ENCODE peak calls at places on chromosomes 2 and 18, in five cellular contexts. One of them, this sample, is unnamed. For H3K36me3 and H3K9me3, the result is how much of the 10 kb centered on the place peaks cover.

GRCh38 chr2:41906325-41906700 is 141.5 kb upstream of the PKDCC start:
- DNase-seq in heart left ventricle: no peak
- DNase-seq in WERI-Rb-1: no peak
- DNase-seq in spleen: no peak
- DNase-seq in sigmoid colon: no peak
- DNase-seq in this sample: no peak

GRCh38 chr18:55380574-55380973 is 207.4 kb downstream of the TCF4 start:
- DNase-seq in heart left ventricle: no peak
- DNase-seq in WERI-Rb-1: no peak
- DNase-seq in spleen: no peak
- DNase-seq in sigmoid colon: no peak
- DNase-seq in this sample: no peak

GRCh38 chr18:71707400-71707799 is 836.7 kb downstream of the CBLN2 start:
- DNase-seq in heart left ventricle: no peak
- DNase-seq in WERI-Rb-1: no peak
- DNase-seq in spleen: no peak
- DNase-seq in sigmoid colon: no peak
- DNase-seq in this sample: no peak

GRCh38 chr18:32362484-32362883 is 108.2 kb downstream of the GAREM1 start:
- DNase-seq in heart left ventricle: no peak
- DNase-seq in WERI-Rb-1: no peak
- DNase-seq in spleen: no peak
- DNase-seq in sigmoid colon: no peak
- DNase-seq in this sample: no peak

GRCh38 chr2:9753276-9753600 is 90.0 kb upstream of the TAF1B start:
- DNase-seq in heart left ventricle: no peak
- DNase-seq in WERI-Rb-1: no peak
- DNase-seq in spleen: no peak
- DNase-seq in sigmoid colon: no peak
- DNase-seq in this sample: no peak

GRCh38 chr18:58313491-58314032 is 269.5 kb downstream of the NEDD4L start:
- DNase-seq in heart left ventricle: no peak
- DNase-seq in WERI-Rb-1: no peak
- DNase-seq in spleen: no peak
- DNase-seq in sigmoid colon: no peak
- DNase-seq in this sample: peak

GRCh38 chr18:49023938-49024341 is 73.2 kb upstream of the SMAD7 start:
- DNase-seq in heart left ventricle: no peak
- DNase-seq in WERI-Rb-1: no peak
- DNase-seq in spleen: peak
- DNase-seq in sigmoid colon: no peak
- DNase-seq in this sample: no peak

GRCh38 chr2:31286230-31286629 is 52.3 kb downstream of the EHD3 start:
- DNase-seq in heart left ventricle: no peak
- DNase-seq in WERI-Rb-1: no peak
- DNase-seq in spleen: no peak
- DNase-seq in sigmoid colon: no peak
- DNase-seq in this sample: no peak

GRCh38 chr2:214706986-214707385 is 102.5 kb downstream of the BARD1 start:
- DNase-seq in heart left ventricle: no peak
- DNase-seq in WERI-Rb-1: no peak
- DNase-seq in spleen: no peak
- DNase-seq in sigmoid colon: no peak
- DNase-seq in this sample: peak

GRCh38 chr2:181438298-181438697 is 18.9 kb upstream of the ITGA4 start:
- DNase-seq in heart left ventricle: no peak
- DNase-seq in WERI-Rb-1: peak
- DNase-seq in spleen: no peak
- DNase-seq in sigmoid colon: no peak
- DNase-seq in this sample: no peak

GRCh38 chr2:138137949-138138348 is 173.7 kb downstream of the HNMT start:
- DNase-seq in heart left ventricle: no peak
- DNase-seq in WERI-Rb-1: no peak
- DNase-seq in spleen: no peak
- DNase-seq in sigmoid colon: no peak
- DNase-seq in this sample: no peak

GRCh38 chr2:235492850-235493344 is 946 bp upstream of the AGAP1 start:
- DNase-seq in heart left ventricle: no peak
- DNase-seq in WERI-Rb-1: peak
- DNase-seq in spleen: no peak
- DNase-seq in sigmoid colon: no peak
- DNase-seq in this sample: no peak

GRCh38 chr2:196263181-196263747 is 91.9 kb upstream of the STK17B start:
- DNase-seq in heart left ventricle: no peak
- DNase-seq in WERI-Rb-1: no peak
- DNase-seq in spleen: no peak
- DNase-seq in sigmoid colon: no peak
- DNase-seq in this sample: peak

GRCh38 chr2:204886713-204887112 is 341.4 kb downstream of the PARD3B start:
- DNase-seq in heart left ventricle: no peak
- DNase-seq in WERI-Rb-1: no peak
- DNase-seq in spleen: no peak
- DNase-seq in sigmoid colon: no peak
- DNase-seq in this sample: no peak

GRCh38 chr2:156435725-156436476 is at the start of gene GPD2:
- DNase-seq in heart left ventricle: peak
- DNase-seq in WERI-Rb-1: peak
- DNase-seq in spleen: peak
- DNase-seq in sigmoid colon: peak
- DNase-seq in this sample: peak

GRCh38 chr2:239934571-239935171 is 90.5 kb downstream of the NDUFA10 start:
- DNase-seq in heart left ventricle: peak
- DNase-seq in WERI-Rb-1: peak
- DNase-seq in spleen: peak
- DNase-seq in sigmoid colon: peak
- DNase-seq in this sample: peak

GRCh38 chr2:240983361-240983995 is 14.9 kb upstream of the SNED1 start:
- DNase-seq in heart left ventricle: peak
- DNase-seq in WERI-Rb-1: peak
- DNase-seq in spleen: peak
- DNase-seq in sigmoid colon: peak
- DNase-seq in this sample: peak

GRCh38 chr2:33441235-33441810 is 35.1 kb upstream of the RASGRP3 start:
- DNase-seq in heart left ventricle: no peak
- DNase-seq in WERI-Rb-1: peak
- DNase-seq in spleen: no peak
- DNase-seq in sigmoid colon: peak
- DNase-seq in this sample: peak

GRCh38 chr2:140440815-140441214 is 1660.6 kb upstream of the NXPH2 start:
- DNase-seq in heart left ventricle: no peak
- DNase-seq in WERI-Rb-1: no peak
- DNase-seq in spleen: no peak
- DNase-seq in sigmoid colon: no peak
- DNase-seq in this sample: no peak

GRCh38 chr2:68936889-68937288 is 15.8 kb downstream of the GKN2 start:
- DNase-seq in heart left ventricle: no peak
- DNase-seq in WERI-Rb-1: no peak
- DNase-seq in spleen: no peak
- DNase-seq in sigmoid colon: no peak
- DNase-seq in this sample: no peak

GRCh38 chr2:222993920-222994650 is 57.9 kb upstream of the KCNE4 start:
- DNase-seq in heart left ventricle: peak
- DNase-seq in WERI-Rb-1: no peak
- DNase-seq in spleen: no peak
- DNase-seq in sigmoid colon: peak
- DNase-seq in this sample: peak

GRCh38 chr2:43400508-43400907 is 174.1 kb upstream of the ZFP36L2 start:
- DNase-seq in heart left ventricle: no peak
- DNase-seq in WERI-Rb-1: no peak
- DNase-seq in spleen: no peak
- DNase-seq in sigmoid colon: no peak
- DNase-seq in this sample: no peak

GRCh38 chr2:126482582-126483464 is 173.1 kb upstream of the GYPC start:
- DNase-seq in heart left ventricle: no peak
- DNase-seq in WERI-Rb-1: peak
- DNase-seq in spleen: no peak
- DNase-seq in sigmoid colon: no peak
- DNase-seq in this sample: peak

GRCh38 chr2:29562896-29563295 is 358.5 kb downstream of the ALK start:
- DNase-seq in heart left ventricle: no peak
- DNase-seq in WERI-Rb-1: no peak
- DNase-seq in spleen: no peak
- DNase-seq in sigmoid colon: no peak
- DNase-seq in this sample: no peak

GRCh38 chr2:11813951-11814350 is 67.5 kb downstream of the LPIN1 start:
- DNase-seq in heart left ventricle: no peak
- DNase-seq in WERI-Rb-1: no peak
- DNase-seq in spleen: no peak
- DNase-seq in sigmoid colon: no peak
- DNase-seq in this sample: no peak

GRCh38 chr2:79219383-79219988 is 59.9 kb upstream of the REG3A start:
- DNase-seq in heart left ventricle: no peak
- DNase-seq in WERI-Rb-1: peak
- DNase-seq in spleen: no peak
- DNase-seq in sigmoid colon: no peak
- DNase-seq in this sample: peak

GRCh38 chr2:173999272-173999671 is 34.1 kb upstream of the SP3 start:
- DNase-seq in heart left ventricle: no peak
- DNase-seq in WERI-Rb-1: no peak
- DNase-seq in spleen: no peak
- DNase-seq in sigmoid colon: peak
- DNase-seq in this sample: no peak

GRCh38 chr2:72000110-72000509 is 147.6 kb downstream of the CYP26B1 start:
- DNase-seq in heart left ventricle: no peak
- DNase-seq in WERI-Rb-1: no peak
- DNase-seq in spleen: no peak
- DNase-seq in sigmoid colon: no peak
- DNase-seq in this sample: no peak

GRCh38 chr2:176085120-176085788 is 1.5 kb upstream of the EVX2 start:
- DNase-seq in heart left ventricle: no peak
- DNase-seq in WERI-Rb-1: no peak
- DNase-seq in spleen: no peak
- DNase-seq in sigmoid colon: no peak
- DNase-seq in this sample: no peak

GRCh38 chr2:113136828-113137775 is 9.7 kb downstream of the IL1RN start:
- DNase-seq in heart left ventricle: no peak
- DNase-seq in WERI-Rb-1: peak
- DNase-seq in spleen: no peak
- DNase-seq in sigmoid colon: no peak
- DNase-seq in this sample: peak

GRCh38 chr2:72548081-72548764 is 277.6 kb downstream of the EXOC6B start:
- DNase-seq in heart left ventricle: no peak
- DNase-seq in WERI-Rb-1: no peak
- DNase-seq in spleen: no peak
- DNase-seq in sigmoid colon: no peak
- DNase-seq in this sample: no peak

GRCh38 chr18:22831441-22831904 is 101.7 kb upstream of the RBBP8 start:
- DNase-seq in heart left ventricle: no peak
- DNase-seq in WERI-Rb-1: no peak
- DNase-seq in spleen: no peak
- DNase-seq in sigmoid colon: no peak
- DNase-seq in this sample: no peak

GRCh38 chr2:64296695-64297346 is 152.6 kb upstream of the PELI1 start:
- DNase-seq in heart left ventricle: no peak
- DNase-seq in WERI-Rb-1: no peak
- DNase-seq in spleen: no peak
- DNase-seq in sigmoid colon: no peak
- DNase-seq in this sample: no peak

GRCh38 chr2:64296150-64296500 is 151.9 kb upstream of the PELI1 start:
- DNase-seq in heart left ventricle: no peak
- DNase-seq in WERI-Rb-1: peak
- DNase-seq in spleen: no peak
- DNase-seq in sigmoid colon: no peak
- DNase-seq in this sample: peak

GRCh38 chr2:64295326-64296149 is 151.3 kb upstream of the PELI1 start:
- DNase-seq in heart left ventricle: no peak
- DNase-seq in WERI-Rb-1: no peak
- DNase-seq in spleen: no peak
- DNase-seq in sigmoid colon: no peak
- DNase-seq in this sample: no peak

GRCh38 chr2:64298161-64298560 is 153.9 kb upstream of the PELI1 start:
- DNase-seq in heart left ventricle: no peak
- DNase-seq in WERI-Rb-1: no peak
- DNase-seq in spleen: no peak
- DNase-seq in sigmoid colon: no peak
- DNase-seq in this sample: no peak
- TF ChIP-seq CTCF in heart left ventricle: no peak
- TF ChIP-seq CTCF in WERI-Rb-1: no peak
- TF ChIP-seq CTCF in spleen: no peak
- TF ChIP-seq CTCF in sigmoid colon: no peak
- TF ChIP-seq CTCF in this sample: no peak

DNA sequence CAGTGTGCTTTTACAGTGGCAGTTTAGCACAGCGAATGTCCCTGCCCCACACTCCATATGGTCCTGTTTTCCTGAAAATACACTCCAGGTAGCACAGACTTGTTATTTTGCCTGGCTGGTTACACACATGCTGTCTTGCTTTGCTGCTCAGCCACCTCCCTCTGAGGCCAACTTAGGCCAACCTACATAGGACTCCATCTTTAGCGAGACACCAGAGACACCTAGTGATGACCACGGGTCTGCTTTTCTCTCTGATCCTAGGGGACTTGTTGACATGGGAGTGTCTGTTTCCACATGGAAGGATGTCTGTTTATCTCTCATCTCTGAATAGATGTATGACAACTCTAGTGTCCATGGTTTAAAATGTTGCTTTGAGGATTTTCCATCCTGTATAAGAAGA is 43.3 kb downstream of the PLEKHB2 start:
- DNase-seq in heart left ventricle: no peak
- DNase-seq in WERI-Rb-1: peak
- DNase-seq in spleen: no peak
- DNase-seq in sigmoid colon: no peak
- DNase-seq in this sample: peak
- H3K36me3 ChIP-seq in heart left ventricle: half or more
- H3K36me3 ChIP-seq in WERI-Rb-1: under half
- H3K36me3 ChIP-seq in spleen: half or more
- H3K36me3 ChIP-seq in sigmoid colon: under half
- H3K36me3 ChIP-seq in this sample: under half

GRCh38 chr18:10300739-10301138 is 153.7 kb upstream of the APCDD1 start:
- DNase-seq in heart left ventricle: no peak
- DNase-seq in WERI-Rb-1: no peak
- DNase-seq in spleen: no peak
- DNase-seq in sigmoid colon: no peak
- DNase-seq in this sample: no peak
- H3K9me3 ChIP-seq in heart left ventricle: under half
- H3K9me3 ChIP-seq in WERI-Rb-1: under half
- H3K9me3 ChIP-seq in spleen: under half
- H3K9me3 ChIP-seq in sigmoid colon: under half
- H3K9me3 ChIP-seq in this sample: under half

GRCh38 chr2:178909507-178909906 is 102.3 kb upstream of the TTN start:
- DNase-seq in heart left ventricle: no peak
- DNase-seq in WERI-Rb-1: no peak
- DNase-seq in spleen: no peak
- DNase-seq in sigmoid colon: no peak
- DNase-seq in this sample: no peak
- TF ChIP-seq CTCF in heart left ventricle: no peak
- TF ChIP-seq CTCF in WERI-Rb-1: no peak
- TF ChIP-seq CTCF in spleen: no peak
- TF ChIP-seq CTCF in sigmoid colon: no peak
- TF ChIP-seq CTCF in this sample: no peak

GRCh38 chr2:229774237-229774636 is 59.9 kb upstream of the DNER start:
- DNase-seq in heart left ventricle: no peak
- DNase-seq in WERI-Rb-1: no peak
- DNase-seq in spleen: no peak
- DNase-seq in sigmoid colon: no peak
- DNase-seq in this sample: no peak
- H3K36me3 ChIP-seq in heart left ventricle: half or more
- H3K36me3 ChIP-seq in WERI-Rb-1: half or more
- H3K36me3 ChIP-seq in spleen: half or more
- H3K36me3 ChIP-seq in sigmoid colon: under half
- H3K36me3 ChIP-seq in this sample: half or more